ENCODE peak calls at places on chromosomes 7 and 10, in ten cellular contexts. One of them, this sample, is unnamed.

GRCh38 chr10:101939273-101939635 is 95.7 kb upstream of the KCNIP2 start:
- DNase-seq in sciatic nerve: no peak
- DNase-seq in H1: no peak
- DNase-seq in IMR-90: peak; percentile 96
- DNase-seq in stimulated activated CD8-positive, alpha-beta memory T cell treated with anti-CD3 and anti-CD28 coated beads, Interleukin-7, amount 100 ng/mL, for 1 hour: no peak
- DNase-seq in A549: peak; percentile 79
- DNase-seq in omental fat pad: no peak
- DNase-seq in C1 segment of cervical spinal cord: no peak
- DNase-seq in GM12865: peak; percentile 11
- DNase-seq in ovary: no peak
- DNase-seq in this sample: peak; percentile 96

GRCh38 chr7:23293500-23294073 is 5.6 kb upstream of the MALSU1 start:
- DNase-seq in ovary: no peak
- DNase-seq in sciatic nerve: no peak
- DNase-seq in GM12865: no peak
- DNase-seq in omental fat pad: no peak
- DNase-seq in A549: peak; percentile 57
- DNase-seq in C1 segment of cervical spinal cord: no peak
- DNase-seq in H1: no peak
- DNase-seq in stimulated activated CD8-positive, alpha-beta memory T cell treated with anti-CD3 and anti-CD28 coated beads, Interleukin-7, amount 100 ng/mL, for 1 hour: no peak
- DNase-seq in IMR-90: no peak
- DNase-seq in this sample: no peak

GRCh38 chr7:154984601-154985188 is 18.2 kb downstream of the PAXIP1 start:
- DNase-seq in C1 segment of cervical spinal cord: no peak
- DNase-seq in GM12865: no peak
- DNase-seq in ovary: no peak
- DNase-seq in sciatic nerve: no peak
- DNase-seq in H1: no peak
- DNase-seq in stimulated activated CD8-positive, alpha-beta memory T cell treated with anti-CD3 and anti-CD28 coated beads, Interleukin-7, amount 100 ng/mL, for 1 hour: no peak
- DNase-seq in IMR-90: no peak
- DNase-seq in A549: no peak
- DNase-seq in omental fat pad: no peak
- DNase-seq in this sample: peak; percentile 2

GRCh38 chr10:78025685-78026364 is 3.5 kb downstream of the POLR3A start:
- DNase-seq in sciatic nerve: no peak
- DNase-seq in H1: no peak
- DNase-seq in stimulated activated CD8-positive, alpha-beta memory T cell treated with anti-CD3 and anti-CD28 coated beads, Interleukin-7, amount 100 ng/mL, for 1 hour: no peak
- DNase-seq in IMR-90: peak; percentile 79
- DNase-seq in ovary: no peak
- DNase-seq in A549: no peak
- DNase-seq in omental fat pad: no peak
- DNase-seq in GM12865: no peak
- DNase-seq in C1 segment of cervical spinal cord: no peak
- DNase-seq in this sample: peak; percentile 64

GRCh38 chr10:59839576-59839975 is 66.8 kb downstream of the CCDC6 start:
- DNase-seq in omental fat pad: no peak
- DNase-seq in sciatic nerve: no peak
- DNase-seq in A549: no peak
- DNase-seq in ovary: no peak
- DNase-seq in IMR-90: peak; percentile 71
- DNase-seq in GM12865: no peak
- DNase-seq in C1 segment of cervical spinal cord: no peak
- DNase-seq in stimulated activated CD8-positive, alpha-beta memory T cell treated with anti-CD3 and anti-CD28 coated beads, Interleukin-7, amount 100 ng/mL, for 1 hour: no peak
- DNase-seq in H1: no peak
- DNase-seq in this sample: peak; percentile 84

GRCh38 chr7:36318116-36318515 is 71.5 kb upstream of the ANLN start:
- DNase-seq in stimulated activated CD8-positive, alpha-beta memory T cell treated with anti-CD3 and anti-CD28 coated beads, Interleukin-7, amount 100 ng/mL, for 1 hour: no peak
- DNase-seq in ovary: no peak
- DNase-seq in C1 segment of cervical spinal cord: no peak
- DNase-seq in IMR-90: no peak
- DNase-seq in A549: no peak
- DNase-seq in sciatic nerve: no peak
- DNase-seq in H1: no peak
- DNase-seq in GM12865: no peak
- DNase-seq in omental fat pad: no peak
- DNase-seq in this sample: no peak

GRCh38 chr10:110641256-110641655 is 2.9 kb upstream of the RBM20 start:
- DNase-seq in C1 segment of cervical spinal cord: no peak
- DNase-seq in omental fat pad: no peak
- DNase-seq in H1: no peak
- DNase-seq in stimulated activated CD8-positive, alpha-beta memory T cell treated with anti-CD3 and anti-CD28 coated beads, Interleukin-7, amount 100 ng/mL, for 1 hour: no peak
- DNase-seq in GM12865: peak; percentile 36
- DNase-seq in sciatic nerve: no peak
- DNase-seq in A549: peak; percentile 91
- DNase-seq in IMR-90: peak; percentile 37
- DNase-seq in ovary: no peak
- DNase-seq in this sample: peak; percentile 25

GRCh38 chr10:108445746-108446145 is 1281.2 kb upstream of the SORCS1 start:
- DNase-seq in C1 segment of cervical spinal cord: no peak
- DNase-seq in ovary: no peak
- DNase-seq in H1: no peak
- DNase-seq in IMR-90: no peak
- DNase-seq in stimulated activated CD8-positive, alpha-beta memory T cell treated with anti-CD3 and anti-CD28 coated beads, Interleukin-7, amount 100 ng/mL, for 1 hour: no peak
- DNase-seq in A549: no peak
- DNase-seq in omental fat pad: no peak
- DNase-seq in GM12865: no peak
- DNase-seq in sciatic nerve: no peak
- DNase-seq in this sample: no peak

GRCh38 chr10:98295907-98296306 is 27.9 kb upstream of the LOXL4 start:
- DNase-seq in ovary: no peak
- DNase-seq in C1 segment of cervical spinal cord: no peak
- DNase-seq in A549: no peak
- DNase-seq in GM12865: no peak
- DNase-seq in H1: no peak
- DNase-seq in stimulated activated CD8-positive, alpha-beta memory T cell treated with anti-CD3 and anti-CD28 coated beads, Interleukin-7, amount 100 ng/mL, for 1 hour: no peak
- DNase-seq in omental fat pad: no peak
- DNase-seq in IMR-90: peak; percentile 49
- DNase-seq in sciatic nerve: no peak
- DNase-seq in this sample: peak; percentile 57

GRCh38 chr10:57948796-57949195 is 318.9 kb downstream of the IPMK start:
- DNase-seq in omental fat pad: no peak
- DNase-seq in GM12865: no peak
- DNase-seq in sciatic nerve: no peak
- DNase-seq in stimulated activated CD8-positive, alpha-beta memory T cell treated with anti-CD3 and anti-CD28 coated beads, Interleukin-7, amount 100 ng/mL, for 1 hour: no peak
- DNase-seq in ovary: no peak
- DNase-seq in IMR-90: no peak
- DNase-seq in H1: no peak
- DNase-seq in A549: no peak
- DNase-seq in C1 segment of cervical spinal cord: no peak
- DNase-seq in this sample: peak; percentile 62

GRCh38 chr7:85287126-85287825 is 100.4 kb upstream of the SEMA3D start:
- DNase-seq in stimulated activated CD8-positive, alpha-beta memory T cell treated with anti-CD3 and anti-CD28 coated beads, Interleukin-7, amount 100 ng/mL, for 1 hour: no peak
- DNase-seq in sciatic nerve: no peak
- DNase-seq in C1 segment of cervical spinal cord: no peak
- DNase-seq in ovary: no peak
- DNase-seq in GM12865: no peak
- DNase-seq in A549: no peak
- DNase-seq in omental fat pad: no peak
- DNase-seq in IMR-90: peak; percentile 56
- DNase-seq in H1: no peak
- DNase-seq in this sample: peak; percentile 41

GRCh38 chr10:3678629-3679227 is 106.3 kb downstream of the KLF6 start:
- DNase-seq in GM12865: no peak
- DNase-seq in ovary: no peak
- DNase-seq in sciatic nerve: no peak
- DNase-seq in C1 segment of cervical spinal cord: no peak
- DNase-seq in omental fat pad: no peak
- DNase-seq in H1: no peak
- DNase-seq in A549: no peak
- DNase-seq in IMR-90: no peak
- DNase-seq in stimulated activated CD8-positive, alpha-beta memory T cell treated with anti-CD3 and anti-CD28 coated beads, Interleukin-7, amount 100 ng/mL, for 1 hour: no peak
- DNase-seq in this sample: no peak

GRCh38 chr7:27677912-27678612 is 15.4 kb upstream of the HIBADH start:
- DNase-seq in omental fat pad: no peak
- DNase-seq in sciatic nerve: no peak
- DNase-seq in GM12865: no peak
- DNase-seq in A549: peak; percentile 93
- DNase-seq in ovary: no peak
- DNase-seq in C1 segment of cervical spinal cord: no peak
- DNase-seq in IMR-90: peak; percentile 96
- DNase-seq in stimulated activated CD8-positive, alpha-beta memory T cell treated with anti-CD3 and anti-CD28 coated beads, Interleukin-7, amount 100 ng/mL, for 1 hour: no peak
- DNase-seq in H1: no peak
- DNase-seq in this sample: peak; percentile 97

GRCh38 chr10:131978851-131979250 is 2.9 kb downstream of the BNIP3 start:
- DNase-seq in C1 segment of cervical spinal cord: no peak
- DNase-seq in omental fat pad: no peak
- DNase-seq in sciatic nerve: peak; percentile 46
- DNase-seq in H1: no peak
- DNase-seq in GM12865: no peak
- DNase-seq in IMR-90: no peak
- DNase-seq in ovary: no peak
- DNase-seq in stimulated activated CD8-positive, alpha-beta memory T cell treated with anti-CD3 and anti-CD28 coated beads, Interleukin-7, amount 100 ng/mL, for 1 hour: no peak
- DNase-seq in A549: no peak
- DNase-seq in this sample: no peak

GRCh38 chr10:77820349-77820748 is 106.2 kb downstream of the DLG5 start:
- DNase-seq in A549: no peak
- DNase-seq in ovary: no peak
- DNase-seq in H1: no peak
- DNase-seq in IMR-90: peak; percentile 22
- DNase-seq in stimulated activated CD8-positive, alpha-beta memory T cell treated with anti-CD3 and anti-CD28 coated beads, Interleukin-7, amount 100 ng/mL, for 1 hour: no peak
- DNase-seq in GM12865: no peak
- DNase-seq in sciatic nerve: no peak
- DNase-seq in omental fat pad: no peak
- DNase-seq in C1 segment of cervical spinal cord: no peak
- DNase-seq in this sample: peak; percentile 10

GRCh38 chr7:101532400-101533102 is 96.5 kb downstream of the MYL10 start:
- DNase-seq in stimulated activated CD8-positive, alpha-beta memory T cell treated with anti-CD3 and anti-CD28 coated beads, Interleukin-7, amount 100 ng/mL, for 1 hour: no peak
- DNase-seq in A549: no peak
- DNase-seq in IMR-90: no peak
- DNase-seq in ovary: no peak
- DNase-seq in sciatic nerve: no peak
- DNase-seq in GM12865: no peak
- DNase-seq in C1 segment of cervical spinal cord: no peak
- DNase-seq in H1: no peak
- DNase-seq in omental fat pad: no peak
- DNase-seq in this sample: no peak

GRCh38 chr7:155529845-155530244 is 16.5 kb downstream of the CNPY1 start:
- DNase-seq in ovary: no peak
- DNase-seq in A549: no peak
- DNase-seq in IMR-90: no peak
- DNase-seq in stimulated activated CD8-positive, alpha-beta memory T cell treated with anti-CD3 and anti-CD28 coated beads, Interleukin-7, amount 100 ng/mL, for 1 hour: no peak
- DNase-seq in GM12865: no peak
- DNase-seq in sciatic nerve: no peak
- DNase-seq in omental fat pad: no peak
- DNase-seq in C1 segment of cervical spinal cord: no peak
- DNase-seq in H1: no peak
- DNase-seq in this sample: no peak

This sample was measured in EH.